ENCODE peak calls at places on chromosomes 5 and 9, in five cellular contexts. B is keratinocyte, V is SK-N-MC, S is PC-3, H is heart right ventricle. Y is an unnamed sample.

GRCh38 chr9:6413365-6414263 is 615 bp downstream of the UHRF2 start:
- DNase-seq in V (no peak), H (peak), S (peak), B (no peak), Y (no peak)

GRCh38 chr5:135037519-135038201 is 3.6 kb upstream of the PITX1 start:
- DNase-seq in H (no peak), B (no peak), S (no peak), V (no peak), Y (no peak)

GRCh38 chr5:151684690-151685361 is 1.9 kb downstream of the SPARC start:
- DNase-seq in V (peak), H (no peak), S (peak), B (peak), Y (no peak)

GRCh38 chr5:126516133-126516532 is 78.9 kb downstream of the ALDH7A1 start:
- DNase-seq in S (no peak), H (no peak), V (no peak), B (peak), Y (no peak)

GRCh38 chr5:127884416-127884815 is 181.2 kb downstream of the CCDC192 start:
- DNase-seq in H (no peak), B (no peak), S (no peak), V (no peak), Y (no peak)

GRCh38 chr5:135190345-135191083 is 156.5 kb upstream of the PITX1 start:
- DNase-seq in B (no peak), H (no peak), V (no peak), S (no peak), Y (no peak)

GRCh38 chr5:68499952-68500351 is 284.4 kb downstream of the PIK3R1 start:
- DNase-seq in H (no peak), S (peak), B (no peak), V (no peak), Y (no peak)

GRCh38 chr5:141960018-141960417 is 2.0 kb upstream of the PCDH12 start:
- DNase-seq in V (no peak), B (no peak), S (no peak), H (no peak), Y (no peak)

GRCh38 chr5:16805478-16805877 is 130.6 kb downstream of the MYO10 start:
- DNase-seq in V (no peak), H (no peak), S (no peak), B (no peak), Y (no peak)

GRCh38 chr5:118208031-118208453 is 780.3 kb downstream of the DTWD2 start:
- DNase-seq in V (no peak), B (no peak), S (no peak), H (peak), Y (no peak)

GRCh38 chr5:74167206-74167929 is 473.2 kb downstream of the ENC1 start:
- DNase-seq in V (no peak), S (peak), B (no peak), H (no peak), Y (peak)

GRCh38 chr5:107782770-107783169 is 112.0 kb upstream of the EFNA5 start:
- DNase-seq in B (no peak), V (no peak), S (no peak), H (no peak), Y (no peak)

GRCh38 chr5:138504799-138505198 is 38.2 kb downstream of the ETF1 start:
- DNase-seq in V (no peak), B (peak), H (peak), S (peak), Y (peak)

GRCh38 chr5:123720339-123720738 is 208.4 kb downstream of the CSNK1G3 start:
- DNase-seq in S (no peak), H (no peak), B (no peak), V (no peak), Y (no peak)

GRCh38 chr9:115411993-115412452 is 294.1 kb upstream of the TNC start:
- DNase-seq in V (peak), S (no peak), B (no peak), H (no peak), Y (no peak)

GRCh38 chr9:19371942-19372341 is 8.1 kb downstream of the RPS6 start:
- DNase-seq in B (no peak), V (no peak), H (no peak), S (peak), Y (no peak)

GRCh38 chr5:173925449-173926071 is 37.4 kb downstream of the CPEB4 start:
- DNase-seq in B (peak), S (peak), V (no peak), H (peak), Y (no peak)

GRCh38 chr5:1293997-1294838 is 650 bp downstream of the TERT start:
- DNase-seq in V (no peak), B (no peak), S (no peak), H (no peak), Y (no peak)

GRCh38 chr5:39273314-39273954 is 54.1 kb upstream of the FYB1 start:
- DNase-seq in B (no peak), V (no peak), H (no peak), S (no peak), Y (no peak)
- H3K27ac ChIP-seq in B (no peak), V (no peak), H (no peak), S (no peak), Y (no peak)

GRCh38 chr9:124320062-124320973 is 62.6 kb downstream of the NEK6 start:
- DNase-seq in S (peak), B (no peak), H (peak), V (no peak), Y (no peak)
- H3K27ac ChIP-seq in S (no peak), B (no peak), H (no peak), V (no peak), Y (no peak)

GRCh38 chr5:92687793-92688467 is 893.1 kb downstream of the NR2F1-AS1 start:
- DNase-seq in S (peak), V (no peak), B (no peak), H (no peak), Y (no peak)
- H3K27ac ChIP-seq in S (no peak), V (no peak), B (no peak), H (no peak), Y (no peak)

GRCh38 chr5:59037453-59038168 is 454.7 kb downstream of the RAB3C start:
- DNase-seq in S (no peak), V (no peak), H (no peak), B (no peak), Y (no peak)

GRCh38 chr5:59038169-59039002 is 455.5 kb downstream of the RAB3C start:
- DNase-seq in H (no peak), V (no peak), B (no peak), S (no peak), Y (no peak)

GRCh38 chr5:59039296-59040006 is 456.6 kb downstream of the RAB3C start:
- DNase-seq in V (no peak), H (peak), S (peak), B (no peak), Y (peak)

GRCh38 chr5:59040007-59040803 is 457.3 kb downstream of the RAB3C start:
- DNase-seq in H (no peak), B (no peak), S (no peak), V (no peak), Y (no peak)

GRCh38 chr5:59039003-59039295 is 456.1 kb downstream of the RAB3C start:
- DNase-seq in B (no peak), V (no peak), H (no peak), S (no peak), Y (no peak)
- H3K27ac ChIP-seq in B (peak), V (peak), H (peak), S (no peak), Y (peak)

GRCh38 chr5:206406-206805 is 11.5 kb downstream of the CCDC127 start:
- DNase-seq in B (no peak), S (no peak), V (no peak), H (no peak), Y (no peak)
- H3K27ac ChIP-seq in B (no peak), S (peak), V (no peak), H (peak), Y (no peak)

GRCh38 chr5:37772255-37772654 is 67.6 kb downstream of the GDNF start:
- DNase-seq in S (no peak), V (no peak), H (no peak), B (no peak), Y (no peak)

GRCh38 chr5:37776826-37777225 is 63.0 kb downstream of the GDNF start:
- DNase-seq in V (no peak), B (no peak), H (no peak), S (no peak), Y (no peak)

GRCh38 chr5:37774912-37775483 is 64.8 kb downstream of the GDNF start:
- DNase-seq in B (peak), S (peak), V (no peak), H (no peak), Y (no peak)

GRCh38 chr5:37773809-37774208 is 66.0 kb downstream of the GDNF start:
- DNase-seq in H (no peak), B (no peak), S (no peak), V (no peak), Y (no peak)

DNA sequence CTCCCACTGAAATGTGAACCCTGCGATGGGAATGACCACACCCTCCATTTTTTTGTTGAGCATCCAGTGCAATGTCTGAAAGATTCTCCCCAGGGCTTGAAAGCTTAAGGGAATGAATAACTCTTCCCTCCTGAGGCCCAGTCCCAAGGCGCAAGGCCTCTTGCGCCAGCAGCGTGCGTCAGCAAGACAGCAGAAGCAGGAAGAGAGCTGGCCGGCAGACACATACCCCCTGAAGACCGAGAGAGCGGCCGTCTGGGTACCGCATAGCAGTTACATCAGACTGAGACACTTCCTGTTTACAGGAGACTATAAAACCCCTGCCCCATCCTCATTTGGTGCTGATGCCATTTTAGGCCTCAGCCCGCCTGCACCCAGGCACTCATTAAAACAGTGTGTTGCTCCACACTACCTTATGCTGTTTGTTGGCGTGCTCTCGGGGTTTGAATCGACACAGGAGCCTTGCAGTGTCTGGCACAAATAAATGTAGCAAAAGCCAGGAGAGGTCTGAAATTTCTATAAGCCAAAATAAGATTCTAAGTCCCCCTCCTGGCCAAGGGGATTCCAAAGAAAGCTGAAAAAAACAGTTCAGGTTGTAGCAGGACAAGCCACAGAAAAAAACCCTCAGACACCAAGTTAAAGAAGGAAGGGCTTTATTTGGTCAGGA is 62.2 kb downstream of the GDNF start:
- DNase-seq in B (no peak), H (no peak), S (no peak), V (no peak), Y (no peak)
- H3K27ac ChIP-seq in B (no peak), H (no peak), S (no peak), V (peak), Y (no peak)

DNA sequence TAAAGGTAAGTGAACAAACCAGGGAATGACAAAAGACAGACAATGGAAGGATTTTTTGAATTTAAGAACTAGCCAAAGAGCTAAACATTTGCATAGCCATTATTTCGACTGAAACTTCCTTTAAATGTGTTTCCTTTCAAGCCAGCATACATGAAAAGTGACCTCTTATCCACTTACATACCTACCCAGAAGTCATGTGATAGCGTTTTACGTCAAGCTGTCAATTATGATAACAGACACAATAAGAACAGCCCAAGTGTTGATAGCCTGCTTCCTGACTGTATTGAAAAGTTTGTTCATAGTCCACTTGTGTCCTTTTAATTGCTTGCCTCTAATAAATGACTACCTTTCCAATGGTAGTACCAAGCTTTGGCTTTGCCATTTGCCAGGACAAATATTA is 206.0 kb downstream of the NFIB start:
- DNase-seq in H (no peak), V (no peak), S (no peak), B (no peak), Y (no peak)
- H3K27ac ChIP-seq in H (peak), V (no peak), S (no peak), B (no peak), Y (no peak)

DNA sequence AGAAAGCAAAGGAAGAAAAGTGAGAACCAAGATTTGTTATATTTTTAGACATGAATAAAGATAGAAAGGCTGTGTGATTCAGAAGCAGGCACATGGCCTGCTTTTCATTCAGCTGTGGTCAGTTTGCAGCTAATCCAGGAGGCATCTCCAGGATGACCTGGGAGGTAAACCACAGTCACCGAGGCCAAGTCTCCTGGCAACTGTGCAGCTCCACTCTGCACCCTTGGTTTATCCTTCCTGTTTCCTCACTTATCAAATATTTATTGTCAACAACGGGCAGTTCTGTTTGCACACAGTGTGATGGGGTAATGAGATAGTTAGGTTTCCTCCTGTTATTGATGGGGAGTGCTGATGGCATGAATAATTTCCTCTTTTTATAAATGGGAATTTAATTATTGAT is 243.0 kb downstream of the PSAT1 start:
- DNase-seq in S (peak), V (no peak), B (no peak), H (no peak), Y (no peak)
- H3K27ac ChIP-seq in S (peak), V (no peak), B (no peak), H (no peak), Y (no peak)